ENCODE peak calls at places on chromosomes 13 and 19, in ten cellular contexts. S is endothelial cell; I is endothelial cell of umbilical vein; P is stimulated activated CD4-positive, alpha-beta T cell treated with anti-CD3 and anti-CD28 coated beads, Interleukin-15, amount 100 ng/mL, for 1 hour; D is effector memory CD4-positive, alpha-beta T cell; Z is NCI-H1694 treated with DMSO at 0.1 percent for 48 hours; H is epithelial cell of prostate; T is hippocampal formation; F is endodermal cell; Q is NCI-H345. O is an unnamed sample.

GRCh38 chr13:27004866-27005265 is 166.7 kb downstream of the USP12 start:
- DNase-seq in P (no peak), Q (no peak), D (no peak), Z (peak), F (peak), H (no peak), T (no peak), I (no peak), S (no peak), O (no peak)

GRCh38 chr19:491146-491741 is 5.0 kb upstream of the MADCAM1 start:
- DNase-seq in S (no peak), I (no peak), P (no peak), F (peak), D (peak), Z (no peak), Q (no peak), H (no peak), T (no peak), O (no peak)

GRCh38 chr13:111326981-111327642 is 6.7 kb downstream of the TEX29 start:
- DNase-seq in D (no peak), Z (no peak), P (no peak), S (no peak), I (no peak), F (no peak), Q (no peak), H (no peak), T (no peak), O (no peak)

GRCh38 chr13:95115525-95115924 is 185.7 kb downstream of the ABCC4 start:
- DNase-seq in P (no peak), H (peak), S (no peak), F (no peak), T (no peak), Q (no peak), D (no peak), Z (no peak), I (no peak), O (no peak)

GRCh38 chr13:110387451-110388140 is 80.5 kb downstream of the COL4A2 start:
- DNase-seq in Z (no peak), D (no peak), P (no peak), Q (no peak), S (no peak), F (peak), T (no peak), I (no peak), H (no peak), O (no peak)

GRCh38 chr13:105817498-105817897 is 718.0 kb downstream of the EFNB2 start:
- DNase-seq in I (no peak), P (no peak), Q (no peak), T (no peak), D (no peak), F (no peak), Z (no peak), S (no peak), H (peak), O (no peak)

GRCh38 chr13:100506600-100507422 is 81.8 kb downstream of the GGACT start:
- DNase-seq in P (no peak), S (no peak), I (peak), F (no peak), Z (no peak), Q (peak), D (no peak), T (no peak), H (no peak), O (peak)

GRCh38 chr13:98495627-98496238 is 81.2 kb downstream of the STK24 start:
- DNase-seq in Q (no peak), I (no peak), T (no peak), P (no peak), F (peak), Z (no peak), S (no peak), H (no peak), D (no peak), O (no peak)

GRCh38 chr19:16458391-16459128 is 13.2 kb downstream of the EPS15L1 start:
- DNase-seq in F (no peak), D (no peak), Q (no peak), I (no peak), T (no peak), Z (no peak), H (no peak), S (no peak), P (no peak), O (no peak)

GRCh38 chr19:22622901-22623840 is 11.0 kb upstream of the ZNF492 start:
- DNase-seq in T (no peak), I (no peak), H (no peak), P (no peak), F (no peak), Z (no peak), Q (no peak), D (no peak), S (no peak), O (no peak)

GRCh38 chr19:29380581-29380980 is 145.2 kb upstream of the VSTM2B start:
- DNase-seq in P (no peak), S (no peak), Z (no peak), H (no peak), F (peak), Q (no peak), D (no peak), I (no peak), T (no peak), O (no peak)

GRCh38 chr19:6061420-6062130 is 48.7 kb downstream of the RFX2 start:
- DNase-seq in Q (no peak), S (no peak), F (peak), T (no peak), H (no peak), I (peak), P (no peak), Z (no peak), D (no peak), O (no peak)

O was measured in COR-L47.